ENCODE peak calls at places on chromosomes 5 and 9, in four cellular contexts. One of them, this sample, is unnamed.

GRCh38 chr9:134314950-134315715 is 11.1 kb upstream of the RXRA start:
- DNase-seq in GM10248: no peak
- DNase-seq in heart right ventricle: peak
- DNase-seq in cardiac muscle cell: no peak
- DNase-seq in this sample: peak

GRCh38 chr5:94314507-94315170 is 303.8 kb downstream of the KIAA0825 start:
- DNase-seq in GM10248: no peak
- DNase-seq in heart right ventricle: no peak
- DNase-seq in cardiac muscle cell: peak
- DNase-seq in this sample: no peak

GRCh38 chr9:126517751-126518261 is 95.9 kb upstream of the LMX1B start:
- DNase-seq in heart right ventricle: no peak
- DNase-seq in GM10248: no peak
- DNase-seq in cardiac muscle cell: no peak
- DNase-seq in this sample: no peak

GRCh38 chr5:129367883-129368282 is 92.2 kb upstream of the ADAMTS19 start:
- DNase-seq in GM10248: no peak
- DNase-seq in cardiac muscle cell: peak
- DNase-seq in heart right ventricle: no peak
- DNase-seq in this sample: no peak

GRCh38 chr9:85310531-85311070 is 431.2 kb downstream of the AGTPBP1 start:
- DNase-seq in heart right ventricle: no peak
- DNase-seq in cardiac muscle cell: no peak
- DNase-seq in GM10248: no peak
- DNase-seq in this sample: no peak

GRCh38 chr9:16925426-16925825 is 55.0 kb upstream of the BNC2 start:
- DNase-seq in GM10248: no peak
- DNase-seq in cardiac muscle cell: peak
- DNase-seq in heart right ventricle: no peak
- DNase-seq in this sample: no peak

GRCh38 chr9:70865471-70865870 is 255.9 kb downstream of the TRPM3 start:
- DNase-seq in heart right ventricle: no peak
- DNase-seq in cardiac muscle cell: peak
- DNase-seq in GM10248: no peak
- DNase-seq in this sample: no peak

GRCh38 chr5:132237670-132238069 is 10.0 kb upstream of the P4HA2 start:
- DNase-seq in heart right ventricle: no peak
- DNase-seq in GM10248: no peak
- DNase-seq in cardiac muscle cell: no peak
- DNase-seq in this sample: no peak

GRCh38 chr9:129183495-129184308 is 5.6 kb upstream of the IER5L start:
- DNase-seq in cardiac muscle cell: no peak
- DNase-seq in GM10248: no peak
- DNase-seq in heart right ventricle: no peak
- DNase-seq in this sample: no peak

GRCh38 chr9:91930475-91930874 is 19.6 kb downstream of the ROR2 start:
- DNase-seq in cardiac muscle cell: peak
- DNase-seq in heart right ventricle: no peak
- DNase-seq in GM10248: no peak
- DNase-seq in this sample: no peak

GRCh38 chr9:79387091-79387490 is 184.7 kb upstream of the TLE4 start:
- DNase-seq in GM10248: no peak
- DNase-seq in cardiac muscle cell: no peak
- DNase-seq in heart right ventricle: no peak
- DNase-seq in this sample: no peak

GRCh38 chr9:3893519-3893918 is 367.7 kb upstream of the RFX3 start:
- DNase-seq in heart right ventricle: no peak
- DNase-seq in cardiac muscle cell: no peak
- DNase-seq in GM10248: no peak
- DNase-seq in this sample: no peak

GRCh38 chr9:8867148-8867547 is 1067.6 kb upstream of the DMAC1 start:
- DNase-seq in GM10248: no peak
- DNase-seq in cardiac muscle cell: no peak
- DNase-seq in heart right ventricle: no peak
- DNase-seq in this sample: no peak

GRCh38 chr9:7071916-7072315 is 314.1 kb downstream of the KDM4C start:
- DNase-seq in GM10248: no peak
- DNase-seq in heart right ventricle: no peak
- DNase-seq in cardiac muscle cell: no peak
- DNase-seq in this sample: no peak

GRCh38 chr9:134728021-134728795 is 86.6 kb downstream of the COL5A1 start:
- DNase-seq in cardiac muscle cell: no peak
- DNase-seq in GM10248: no peak
- DNase-seq in heart right ventricle: no peak
- DNase-seq in this sample: no peak

GRCh38 chr5:54761213-54761701 is 224.1 kb downstream of the ESM1 start:
- DNase-seq in GM10248: no peak
- DNase-seq in cardiac muscle cell: peak
- DNase-seq in heart right ventricle: no peak
- DNase-seq in this sample: peak

GRCh38 chr9:137632432-137633161 is 13.8 kb downstream of the EHMT1 start:
- DNase-seq in GM10248: no peak
- DNase-seq in cardiac muscle cell: no peak
- DNase-seq in heart right ventricle: no peak
- DNase-seq in this sample: no peak

GRCh38 chr9:130036099-130036498 is 6.9 kb downstream of the FNBP1 start:
- DNase-seq in GM10248: no peak
- DNase-seq in heart right ventricle: no peak
- DNase-seq in cardiac muscle cell: peak
- DNase-seq in this sample: no peak

GRCh38 chr9:1580215-1580614 is 434.9 kb upstream of the SMARCA2 start:
- DNase-seq in GM10248: peak
- DNase-seq in cardiac muscle cell: no peak
- DNase-seq in heart right ventricle: no peak
- DNase-seq in this sample: no peak